ENCODE peak calls at places on chromosomes 7 and 10, in five cellular contexts. U is CD4-positive, alpha-beta memory T cell; E is nephron progenitor cell; C is GM23338; H is adipocyte. G is an unnamed sample.

GRCh38 chr10:12727832-12728215 is 273.7 kb downstream of the CCDC3 start:
- DNase-seq in C (no peak), E (no peak), U (no peak), H (no peak), G (no peak)

GRCh38 chr10:66925896-66926719 is at the start of gene LRRTM3:
- DNase-seq in U (peak), E (peak), C (peak), H (peak), G (no peak)

GRCh38 chr7:144027070-144027469 is 21.7 kb upstream of the OR2A5 start:
- DNase-seq in C (peak), E (no peak), H (peak), U (no peak), G (no peak)

GRCh38 chr7:121041516-121042148 is 53.1 kb downstream of the CPED1 start:
- DNase-seq in H (peak), E (no peak), C (no peak), U (no peak), G (no peak)

GRCh38 chr7:155702616-155703015 is 58.2 kb downstream of the RBM33 start:
- DNase-seq in H (no peak), C (no peak), E (no peak), U (no peak), G (no peak)

GRCh38 chr7:27096756-27097514 is 1.1 kb upstream of the HOXA1 start:
- DNase-seq in U (no peak), C (peak), E (peak), H (no peak), G (no peak)

GRCh38 chr10:122911889-122912484 is 1.6 kb downstream of the FAM24A start:
- DNase-seq in E (peak), U (peak), H (peak), C (peak), G (peak)

GRCh38 chr10:17430647-17431355 is 23.6 kb downstream of the ST8SIA6 start:
- DNase-seq in H (peak), U (peak), C (peak), E (peak), G (peak)

GRCh38 chr7:22610871-22611757 is 111.1 kb upstream of the STEAP1B start:
- DNase-seq in E (no peak), U (no peak), C (no peak), H (peak), G (no peak)

GRCh38 chr10:91197044-91197651 is 23.3 kb upstream of the PCGF5 start:
- DNase-seq in H (no peak), C (no peak), E (no peak), U (no peak), G (no peak)